ENCODE peak calls at places on chromosomes 2 and 18, in four cellular contexts. R, Q, Y and D are unnamed samples.

GRCh38 chr18:9474103-9474982 is 970 bp upstream of the RALBP1 start:
- DNase-seq in Q (peak), Y (peak), R (peak), D (peak)

GRCh38 chr2:18077724-18078123 is 199.3 kb downstream of the KCNS3 start:
- DNase-seq in R (no peak), Q (peak), Y (no peak), D (no peak)

GRCh38 chr2:15982285-15982967 is 42.1 kb downstream of the MYCN start:
- DNase-seq in Y (no peak), Q (no peak), R (no peak), D (no peak)

GRCh38 chr2:15562354-15563031 is 1.4 kb upstream of the NBAS start:
- DNase-seq in Y (no peak), Q (no peak), R (no peak), D (no peak)

GRCh38 chr18:69648486-69648885 is 247.8 kb downstream of the DOK6 start:
- DNase-seq in Q (no peak), Y (no peak), R (no peak), D (peak)

GRCh38 chr2:221494556-221494955 is 77.5 kb downstream of the EPHA4 start:
- DNase-seq in Q (peak), R (no peak), Y (no peak), D (no peak)

GRCh38 chr18:7273301-7273911 is 42.5 kb downstream of the LRRC30 start:
- DNase-seq in Y (no peak), R (no peak), Q (peak), D (no peak)

GRCh38 chr2:143974262-143974661 is 545.7 kb downstream of the ZEB2 start:
- DNase-seq in Y (no peak), Q (no peak), R (no peak), D (no peak)

GRCh38 chr2:211159972-211160371 is 603.6 kb downstream of the CPS1 start:
- DNase-seq in Y (no peak), R (no peak), Q (no peak), D (no peak)

GRCh38 chr2:3605013-3605961 is 10.4 kb downstream of the COLEC11 start:
- DNase-seq in Q (peak), Y (peak), R (no peak), D (peak)

GRCh38 chr18:78665644-78666043 is 314.0 kb upstream of the SALL3 start:
- DNase-seq in Q (no peak), Y (no peak), R (no peak), D (no peak)

GRCh38 chr2:224024270-224024669 is 14.8 kb downstream of the SERPINE2 start:
- DNase-seq in Y (peak), Q (no peak), R (peak), D (no peak)

GRCh38 chr2:136204959-136205358 is 87.0 kb upstream of the CXCR4 start:
- DNase-seq in Q (no peak), R (no peak), Y (no peak), D (no peak)

GRCh38 chr2:161576421-161576820 is 47.8 kb upstream of the SLC4A10 start:
- DNase-seq in Q (no peak), Y (peak), R (peak), D (peak)

GRCh38 chr2:5690718-5691658 is 1.2 kb upstream of the SOX11 start:
- DNase-seq in Y (peak), Q (peak), R (peak), D (no peak)

GRCh38 chr18:61569176-61569892 is 236.1 kb downstream of the CDH20 start:
- DNase-seq in Y (peak), Q (peak), R (no peak), D (no peak)

GRCh38 chr18:7329036-7329435 is 98.1 kb downstream of the LRRC30 start:
- DNase-seq in R (no peak), Q (no peak), Y (no peak), D (no peak)

GRCh38 chr2:177906041-177906718 is 166.4 kb downstream of the PDE11A start:
- DNase-seq in Q (peak), R (peak), Y (peak), D (peak)

GRCh38 chr2:11022874-11023273 is 111.1 kb downstream of the KCNF1 start:
- DNase-seq in Y (no peak), Q (no peak), R (no peak), D (peak)

GRCh38 chr2:238716585-238716984 is 131.3 kb upstream of the TWIST2 start:
- DNase-seq in Q (no peak), R (peak), Y (peak), D (no peak)
- H2AFZ ChIP-seq in Q (no peak), R (no peak), Y (peak), D (no peak)

GRCh38 chr18:77234504-77235365 is 14.9 kb upstream of the GALR1 start:
- DNase-seq in R (no peak), Q (peak), Y (no peak), D (no peak)
- H2AFZ ChIP-seq in R (no peak), Q (no peak), Y (no peak), D (no peak)

GRCh38 chr2:208294482-208295024 is 28.5 kb downstream of the PIKFYVE start:
- DNase-seq in Y (no peak), R (no peak), Q (no peak), D (no peak)
- H2AFZ ChIP-seq in Y (no peak), R (no peak), Q (no peak), D (no peak)

DNA sequence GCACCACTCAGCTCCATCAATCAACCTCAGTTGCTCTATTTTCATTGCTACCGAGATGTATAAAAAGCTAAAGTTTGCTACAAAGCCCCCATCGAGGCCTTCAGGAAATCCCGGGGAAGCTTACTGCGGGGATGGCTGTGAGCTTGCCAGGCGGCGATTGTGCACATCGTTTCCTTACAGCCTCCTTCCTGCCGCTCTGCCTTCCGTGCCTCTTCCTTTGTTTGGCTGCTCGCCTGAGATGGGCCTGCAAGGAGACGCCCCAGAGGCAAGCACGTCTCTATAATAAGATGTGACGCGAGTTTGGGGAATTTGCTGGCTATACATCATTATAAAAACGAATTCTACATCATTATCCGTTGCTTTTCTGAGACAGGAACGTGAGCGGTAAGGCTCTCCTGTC is 41.6 kb downstream of the DHRS9 start:
- DNase-seq in Q (no peak), Y (peak), R (peak), D (no peak)
- H2AFZ ChIP-seq in Q (peak), Y (peak), R (no peak), D (no peak)

GRCh38 chr2:163664610-163665009 is 71.2 kb downstream of the FIGN start:
- DNase-seq in Q (peak), R (no peak), Y (no peak), D (peak)
- H2AFZ ChIP-seq in Q (no peak), R (no peak), Y (no peak), D (no peak)

DNA sequence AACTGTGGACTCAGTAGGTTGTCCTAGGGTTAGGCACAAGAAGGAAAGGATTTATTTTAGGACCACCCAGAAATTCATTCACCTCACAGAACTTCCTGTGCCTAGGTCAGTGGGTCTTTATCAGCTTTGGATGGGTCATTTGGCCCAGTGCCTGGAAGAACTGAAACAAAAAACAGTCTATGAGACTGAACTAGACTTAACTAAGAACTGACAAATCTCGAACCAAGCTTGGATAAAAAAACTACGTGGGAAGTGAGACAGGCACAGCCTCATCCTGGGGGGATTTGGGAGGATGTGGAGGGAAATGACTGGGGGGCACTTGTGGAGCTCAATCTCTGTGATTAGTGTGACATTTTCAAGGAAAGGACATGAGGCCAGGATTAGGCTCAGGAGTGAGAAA is 2.3 kb upstream of the OST4 start:
- DNase-seq in Q (no peak), R (no peak), Y (no peak), D (no peak)
- H2AFZ ChIP-seq in Q (no peak), R (no peak), Y (no peak), D (no peak)